ENCODE peak calls at places on chromosome 3, in eight cellular contexts. I is body of pancreas, F is adrenal gland, A is uterus, P is thyroid gland, T is A549, N is HepG2, R is HCT116. E is an unnamed sample. For H3K4me1, the result is how much of the 10 kb centered on the place peaks cover.

GRCh38 chr3:113431811-113432210 is 9.5 kb downstream of the CFAP44 start:
- DNase-seq in I (no peak), F (no peak), A (no peak), P (no peak), T (no peak), N (no peak), R (no peak), E (no peak)

GRCh38 chr3:65748326-65748725 is 290.4 kb downstream of the MAGI1 start:
- DNase-seq in I (no peak), F (no peak), A (no peak), P (no peak), T (no peak), N (no peak), R (no peak), E (no peak)

GRCh38 chr3:174951498-174951897 is 92.4 kb downstream of the NAALADL2 start:
- DNase-seq in I (no peak), F (no peak), A (no peak), P (no peak), T (no peak), N (no peak), R (no peak), E (no peak)

GRCh38 chr3:112377418-112378071 is 44.6 kb downstream of the CD200 start:
- DNase-seq in I (no peak), F (no peak), A (no peak), P (peak), T (no peak), N (no peak), R (no peak), E (no peak)

GRCh38 chr3:56347219-56347871 is 120.9 kb downstream of the ERC2 start:
- DNase-seq in I (peak), F (peak), A (no peak), P (no peak), T (no peak), N (no peak), R (no peak), E (no peak)

GRCh38 chr3:101954946-101955345 is 105.6 kb downstream of the NFKBIZ start:
- DNase-seq in I (no peak), F (no peak), A (no peak), P (no peak), T (no peak), N (no peak), R (no peak), E (no peak)

GRCh38 chr3:30421261-30421660 is 185.1 kb upstream of the TGFBR2 start:
- DNase-seq in I (no peak), F (no peak), A (no peak), P (no peak), T (no peak), N (no peak), R (no peak), E (no peak)

GRCh38 chr3:25453521-25454410 is 25.7 kb downstream of the RARB start:
- DNase-seq in I (no peak), F (no peak), A (peak), P (no peak), T (no peak), N (no peak), R (no peak), E (no peak)

GRCh38 chr3:23172059-23172458 is 31.1 kb upstream of the UBE2E2 start:
- DNase-seq in I (no peak), F (no peak), A (no peak), P (no peak), T (no peak), N (no peak), R (no peak), E (no peak)

DNA sequence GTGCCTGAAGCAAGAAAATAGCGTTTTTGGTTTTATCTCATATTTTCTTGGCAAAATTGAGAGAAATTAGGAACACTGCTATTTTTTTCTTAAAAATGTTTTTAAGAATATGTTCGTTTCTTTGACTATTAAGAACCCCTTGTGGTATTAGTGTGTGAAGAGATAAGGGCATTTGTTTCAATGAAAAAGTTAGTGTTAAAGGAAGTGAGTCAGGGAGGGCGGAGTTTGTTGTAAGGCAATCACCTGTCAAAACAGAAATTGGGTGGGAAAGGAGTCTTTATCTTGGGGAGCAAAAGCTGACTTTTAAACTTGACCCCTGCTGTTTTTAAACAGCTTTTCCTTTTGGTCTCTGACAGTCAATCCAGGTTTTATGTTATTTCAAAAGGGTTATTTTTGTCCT is 4.2 kb downstream of the RAP2B start:
- DNase-seq in I (no peak), F (no peak), A (no peak), P (no peak), T (no peak), N (no peak), R (no peak), E (no peak)
- TF ChIP-seq POLR2A in I (no peak), F (no peak), A (no peak), P (no peak), T (no peak), N (no peak), R (no peak), E (no peak)

GRCh38 chr3:188697127-188697526 is 474.6 kb upstream of the TPRG1 start:
- DNase-seq in I (no peak), F (no peak), A (no peak), P (no peak), T (no peak), N (no peak), R (no peak), E (no peak)
- H3K4me1 ChIP-seq in I (under half), F (under half), A (under half), P (under half), T (under half), N (under half), R (under half), E (under half)

GRCh38 chr3:167930453-167930852 is 165.3 kb downstream of the GOLIM4 start:
- DNase-seq in I (no peak), F (no peak), A (no peak), P (no peak), T (no peak), N (no peak), R (no peak), E (no peak)
- H3K27ac ChIP-seq in I (no peak), F (no peak), A (no peak), P (no peak), T (no peak), N (no peak), R (no peak), E (no peak)

GRCh38 chr3:155854147-155854940 is at the start of gene SLC33A1:
- DNase-seq in I (peak), F (peak), A (peak), P (peak), T (peak), N (peak), R (peak), E (peak)
- TF ChIP-seq POLR2A in I (peak), F (peak), A (peak), P (no peak), T (peak), N (peak), R (peak), E (peak)

DNA sequence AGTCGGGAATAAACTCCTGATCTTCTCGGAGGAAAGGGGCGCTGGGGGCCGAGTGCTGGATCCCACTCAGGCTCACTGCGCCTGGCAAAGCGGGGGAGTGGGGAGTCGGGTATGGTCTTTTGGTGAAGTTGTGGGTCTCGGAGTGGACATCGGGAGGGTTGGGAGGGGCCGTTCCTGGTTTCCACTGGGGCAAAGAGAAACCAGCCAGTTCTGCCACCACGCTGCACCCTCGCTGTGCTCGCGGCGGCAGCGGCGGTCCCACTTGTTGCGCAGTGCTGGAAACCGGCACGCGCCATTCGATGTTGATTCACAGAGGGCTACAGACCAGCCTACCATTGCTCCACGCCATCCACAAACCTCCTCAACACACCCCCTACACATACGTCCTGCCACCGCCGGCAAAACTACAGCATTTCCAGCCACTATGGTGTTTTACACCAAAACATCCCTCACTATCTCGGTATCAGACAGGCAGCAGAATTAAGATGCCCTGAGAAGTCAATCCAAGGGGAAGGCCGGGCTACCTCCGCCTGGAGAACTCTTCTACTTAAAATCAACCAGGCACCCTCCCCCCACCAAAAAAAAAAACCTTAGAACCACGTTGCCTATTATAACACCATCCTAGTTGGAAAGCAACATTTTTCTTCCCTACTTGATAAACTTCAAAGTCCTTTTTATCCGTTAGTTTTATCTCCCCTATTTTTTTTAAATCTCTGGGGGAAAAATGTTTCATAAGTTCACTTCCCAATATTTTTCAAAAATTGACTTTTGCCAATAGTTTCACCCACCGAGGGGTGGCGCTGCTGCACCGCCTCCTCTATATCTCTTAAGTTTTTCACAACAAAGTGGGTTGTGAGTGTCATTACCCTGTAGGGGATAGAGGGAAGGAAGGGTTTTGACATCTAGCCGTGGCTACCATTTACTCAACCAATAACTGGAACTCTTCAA is 3.6 kb downstream of the BCL6 start:
- DNase-seq in I (peak), F (peak), A (peak), P (peak), T (peak), N (peak), R (peak), E (peak)
- H3K4me1 ChIP-seq in I (under half), F (under half), A (under half), P (under half), T (under half), N (under half), R (half or more), E (under half)

DNA sequence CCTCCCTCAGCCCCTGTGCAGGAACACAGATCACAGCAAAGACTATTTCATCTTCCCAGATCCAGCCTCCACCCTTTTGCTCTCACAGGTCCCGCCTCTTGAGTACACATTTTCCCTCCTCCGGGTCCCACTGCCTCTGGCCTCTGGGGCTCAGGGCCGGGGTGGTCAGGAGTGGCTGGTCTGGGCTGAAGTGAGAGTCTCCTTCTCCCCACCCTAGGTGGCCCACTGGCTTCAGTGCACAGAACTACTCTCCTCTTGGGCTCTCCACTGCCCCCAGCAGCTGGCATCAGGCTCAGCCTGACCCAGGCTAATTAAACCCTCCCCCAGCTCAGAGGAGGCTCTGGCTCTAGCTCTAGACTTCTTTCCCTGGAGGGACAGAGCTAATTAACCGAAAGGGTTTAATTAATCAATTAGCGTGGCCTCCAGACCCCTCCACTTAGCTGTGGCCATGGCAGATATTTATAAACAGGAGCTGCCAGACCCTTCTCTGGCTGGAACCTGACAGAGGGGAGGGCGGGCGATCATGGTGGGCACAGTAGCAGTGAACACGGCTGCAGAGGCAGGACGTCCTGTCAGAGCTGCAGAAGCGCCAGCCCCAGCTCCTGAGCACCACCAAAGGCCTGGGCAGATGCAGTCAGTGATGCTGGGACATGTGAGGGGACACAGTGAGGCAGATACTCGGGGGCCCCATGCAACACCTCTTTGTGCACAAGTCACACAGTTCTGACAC is 15.1 kb downstream of the DUSP7 start:
- DNase-seq in I (no peak), F (no peak), A (no peak), P (no peak), T (no peak), N (peak), R (no peak), E (no peak)
- H3K27ac ChIP-seq in I (no peak), F (peak), A (no peak), P (no peak), T (no peak), N (no peak), R (no peak), E (no peak)

DNA sequence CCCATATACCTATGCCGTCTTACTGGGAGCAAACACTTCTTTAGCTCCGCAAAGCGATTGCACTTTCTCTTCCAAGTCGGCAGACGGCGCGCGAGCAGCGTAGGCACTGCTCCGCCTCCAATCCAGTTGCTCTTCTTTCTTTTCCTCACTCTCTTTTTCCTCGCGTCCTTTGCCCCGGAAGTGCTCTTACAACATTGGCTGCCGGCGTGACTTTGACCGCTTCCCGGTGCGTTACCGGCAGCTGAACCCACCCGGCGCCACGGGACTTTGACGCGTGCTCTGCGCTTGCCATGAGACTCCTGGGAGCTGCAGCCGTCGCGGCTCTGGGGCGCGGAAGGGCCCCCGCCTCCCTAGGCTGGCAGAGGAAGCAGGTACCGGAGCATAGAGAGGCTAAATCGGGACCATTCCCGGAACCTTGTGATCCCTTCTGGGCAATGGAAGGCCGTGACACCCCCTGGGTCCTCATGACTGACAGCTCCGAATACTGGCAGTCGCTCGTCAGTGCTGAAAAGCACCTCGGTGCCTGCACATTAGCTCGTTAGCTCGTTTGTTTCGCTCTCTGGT is at the start of gene GFM1:
- DNase-seq in I (peak), F (peak), A (peak), P (peak), T (peak), N (peak), R (peak), E (peak)
- TF ChIP-seq POLR2A in I (peak), F (peak), A (peak), P (no peak), T (peak), N (peak), R (no peak), E (peak)

GRCh38 chr3:14837864-14838263 is 19.1 kb downstream of the FGD5 start:
- DNase-seq in I (no peak), F (no peak), A (no peak), P (no peak), T (no peak), N (no peak), R (no peak), E (no peak)
- H3K4me1 ChIP-seq in I (under half), F (under half), A (under half), P (under half), T (under half), N (under half), R (under half), E (under half)

DNA sequence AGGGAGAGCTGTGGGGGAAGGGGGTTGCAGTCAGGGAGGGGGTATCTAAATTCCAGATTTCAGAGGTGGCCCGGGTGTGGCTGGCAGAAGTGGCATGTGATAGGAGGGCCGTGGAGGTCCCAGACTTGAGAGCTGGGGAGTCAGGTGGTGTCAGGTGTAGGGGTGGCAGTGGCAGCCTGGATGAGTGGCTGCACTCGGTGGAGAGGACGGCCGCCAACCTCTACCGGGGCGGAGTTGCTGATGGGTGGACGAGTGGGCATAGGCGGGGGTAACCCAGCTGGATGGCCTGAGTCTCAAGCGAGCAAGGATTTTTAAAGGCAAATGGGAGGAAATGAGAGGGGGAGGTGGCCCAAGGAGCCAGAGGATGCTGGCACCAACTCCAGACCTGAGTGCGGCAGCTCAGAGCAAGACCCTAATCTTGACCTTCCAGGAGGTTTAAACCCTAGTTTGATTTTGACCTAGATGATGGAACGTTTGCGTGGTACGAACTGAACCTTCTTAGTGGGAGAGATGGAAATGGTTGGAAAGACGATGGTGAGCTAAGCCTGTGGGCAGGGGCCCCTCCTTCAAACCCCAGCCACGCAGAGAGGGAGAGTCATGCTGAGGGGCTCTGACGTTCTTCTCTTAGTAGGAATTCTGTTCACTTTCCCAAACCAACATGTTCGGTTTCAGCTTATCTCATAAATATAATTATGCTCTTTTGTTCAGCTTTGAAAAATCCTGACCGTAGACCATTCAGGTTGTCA is 8.0 kb downstream of the TRAK1 start:
- DNase-seq in I (no peak), F (no peak), A (no peak), P (peak), T (no peak), N (no peak), R (no peak), E (no peak)
- H3K27ac ChIP-seq in I (no peak), F (no peak), A (peak), P (peak), T (no peak), N (no peak), R (no peak), E (peak)

GRCh38 chr3:153162513-153163348 is 705 bp downstream of the RAP2B start:
- DNase-seq in I (peak), F (peak), A (peak), P (peak), T (no peak), N (no peak), R (no peak), E (peak)
- TF ChIP-seq POLR2A in I (no peak), F (no peak), A (no peak), P (no peak), T (no peak), N (no peak), R (no peak), E (no peak)

E was measured in Peyer's patch.